ENCODE peak calls at places on chromosome 17, in seven cellular contexts. Y, L, P, A, T, B and G are unnamed samples.

GRCh38 chr17:3030096-3030495 is 33.3 kb downstream of the OR1D5 start:
- DNase-seq in T (no peak), Y (peak; percentile 20), L (no peak), P (no peak), B (no peak), A (peak; percentile 97), G (peak; percentile 84)

GRCh38 chr17:21470861-21471260 is 94.7 kb downstream of the KCNJ12 start:
- DNase-seq in L (no peak), T (no peak), B (no peak), A (no peak), P (no peak), Y (no peak), G (no peak)

GRCh38 chr17:51629232-51629631 is 368.9 kb downstream of the UTP18 start:
- DNase-seq in T (no peak), Y (no peak), P (no peak), L (no peak), A (no peak), B (no peak), G (no peak)

GRCh38 chr17:46944931-46945330 is 22.0 kb downstream of the GOSR2 start:
- DNase-seq in T (no peak), Y (no peak), B (no peak), L (no peak), P (no peak), A (no peak), G (no peak)

GRCh38 chr17:48038687-48039086 is 1.1 kb upstream of the COPZ2 start:
- DNase-seq in P (no peak), T (no peak), A (no peak), B (no peak), Y (no peak), L (no peak), G (no peak)

GRCh38 chr17:17784599-17785264 is 52.1 kb downstream of the SREBF1 start:
- DNase-seq in L (no peak), B (peak; percentile 56), A (no peak), T (peak; percentile 77), P (peak; percentile 49), Y (peak; percentile 41), G (no peak)

GRCh38 chr17:38705803-38706624 is 941 bp downstream of the MLLT6 start:
- DNase-seq in T (peak; percentile 71), A (peak; percentile 38), P (peak; percentile 59), Y (peak; percentile 79), B (peak; percentile 62), L (peak; percentile 50), G (peak; percentile 45)

GRCh38 chr17:72008236-72008874 is 112.5 kb upstream of the SOX9 start:
- DNase-seq in A (peak; percentile 11), T (no peak), L (no peak), B (no peak), P (no peak), Y (no peak), G (peak; percentile 41)

GRCh38 chr17:17716837-17717523 is 35.7 kb downstream of the RAI1 start:
- DNase-seq in A (no peak), B (no peak), P (no peak), T (no peak), Y (no peak), L (no peak), G (no peak)

GRCh38 chr17:10186771-10187425 is 11.5 kb downstream of the GAS7 start:
- DNase-seq in Y (no peak), P (no peak), L (no peak), A (no peak), B (no peak), T (no peak), G (no peak)

GRCh38 chr17:836154-836553 is 54.0 kb downstream of the MRM3 start:
- DNase-seq in Y (no peak), P (no peak), B (no peak), A (peak; percentile 21), T (peak; percentile 64), L (no peak), G (peak; percentile 27)

GRCh38 chr17:35243459-35244204 is 760 bp downstream of the SLFN5 start:
- DNase-seq in L (peak; percentile 44), B (peak; percentile 57), A (peak; percentile 65), P (peak; percentile 45), Y (peak; percentile 51), T (no peak), G (peak; percentile 83)

GRCh38 chr17:1267471-1267947 is 2.7 kb upstream of the BHLHA9 start:
- DNase-seq in Y (peak; percentile 54), T (no peak), B (peak; percentile 50), L (no peak), A (peak; percentile 22), P (peak; percentile 35), G (peak; percentile 79)

GRCh38 chr17:77462101-77462500 is 321.3 kb downstream of the SEC14L1 start:
- DNase-seq in P (no peak), L (no peak), Y (no peak), A (no peak), B (no peak), T (no peak), G (no peak)

GRCh38 chr17:1834378-1835149 is 4.8 kb downstream of the RPA1 start:
- DNase-seq in T (no peak), L (no peak), P (no peak), Y (no peak), A (no peak), B (no peak), G (no peak)

GRCh38 chr17:77100009-77100408 is 40.8 kb upstream of the SEC14L1 start:
- DNase-seq in L (no peak), A (no peak), B (peak; percentile 37), T (no peak), P (peak; percentile 33), Y (no peak), G (no peak)

GRCh38 chr17:18966831-18967624 is 15.1 kb downstream of the SLC5A10 start:
- DNase-seq in A (peak; percentile 34), Y (no peak), P (no peak), B (peak; percentile 84), L (peak; percentile 51), T (no peak), G (no peak)

GRCh38 chr17:81404557-81405165 is 9.4 kb downstream of the BAHCC1 start:
- DNase-seq in L (no peak), B (no peak), A (no peak), P (no peak), Y (no peak), T (no peak), G (no peak)
- TF ChIP-seq CTCF in L (no peak), B (no peak), A (no peak), P (no peak), Y (no peak), T (no peak), G (no peak)

DNA sequence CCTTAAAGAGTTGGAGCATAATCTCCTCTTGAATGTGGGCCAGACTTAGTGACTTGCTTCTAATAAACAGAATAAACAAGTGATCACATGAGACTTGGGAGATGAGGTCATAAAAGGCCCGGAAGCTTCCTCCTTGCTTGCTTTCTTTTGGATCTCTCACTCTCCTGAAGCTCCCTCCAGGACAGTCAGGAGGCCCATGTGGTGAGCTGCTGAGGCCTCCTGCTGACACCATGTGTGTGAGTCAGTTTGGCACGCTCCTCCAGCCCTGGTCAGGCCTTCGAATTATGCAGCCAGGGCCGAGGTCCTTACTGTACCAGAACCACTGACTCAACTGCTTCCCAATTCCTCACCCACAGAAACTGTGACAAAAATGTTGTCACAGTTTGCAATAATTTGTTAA is 53.2 kb downstream of the NDEL1 start:
- DNase-seq in Y (no peak), B (no peak), P (peak; percentile 26), L (peak; percentile 71), A (peak; percentile 96), T (no peak), G (peak; percentile 95)
- TF ChIP-seq CTCF in Y (no peak), B (no peak), P (no peak), L (no peak), A (peak; percentile 12), T (no peak), G (no peak)

GRCh38 chr17:42612013-42612412 is 2.5 kb downstream of the TUBG1 start:
- DNase-seq in T (no peak), B (no peak), P (no peak), L (no peak), A (no peak), Y (no peak), G (no peak)

GRCh38 chr17:42613699-42614295 is 4.3 kb downstream of the TUBG1 start:
- DNase-seq in A (no peak), L (no peak), P (no peak), T (no peak), Y (no peak), B (no peak), G (no peak)

GRCh38 chr17:42608692-42609181 is 437 bp downstream of the RETREG3 start:
- DNase-seq in A (no peak), P (no peak), L (peak; percentile 28), B (peak; percentile 29), T (no peak), Y (no peak), G (no peak)

GRCh38 chr17:42603318-42603717 is 5.9 kb downstream of the RETREG3 start:
- DNase-seq in T (no peak), L (no peak), B (no peak), P (no peak), A (no peak), Y (no peak), G (no peak)

DNA sequence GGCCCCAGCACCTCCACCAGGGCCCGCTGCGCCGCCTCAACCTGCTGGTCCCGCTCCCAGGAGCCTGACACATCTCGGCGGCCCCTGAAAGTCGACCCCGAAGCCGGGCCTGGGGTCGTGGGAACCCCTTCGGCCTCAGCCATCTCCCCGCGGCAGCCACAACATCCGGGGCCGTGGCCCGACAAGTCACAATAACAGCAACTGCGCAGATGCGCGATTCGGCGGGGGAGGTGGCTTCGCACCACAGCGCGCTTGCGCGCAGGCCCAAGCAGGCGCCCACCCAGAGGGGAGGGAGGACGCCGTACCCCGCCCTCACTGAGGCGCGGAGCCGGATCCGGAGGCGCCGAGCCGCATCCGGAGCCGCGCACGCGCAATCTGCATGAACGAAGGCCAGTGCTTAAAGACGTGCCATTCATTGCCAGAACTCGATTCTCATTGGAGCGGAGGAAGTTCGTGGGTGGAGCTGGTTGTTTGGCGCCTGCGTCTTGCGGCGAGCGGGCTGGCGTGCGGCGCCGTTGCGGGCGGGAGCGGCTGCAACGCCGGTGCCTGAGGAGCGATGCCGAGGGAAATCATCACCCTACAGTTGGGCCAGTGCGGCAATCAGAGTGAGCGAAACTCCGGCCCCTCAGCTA is at the start of the genes RETREG3 and TUBG1:
- DNase-seq in P (peak; percentile 99), L (peak; percentile 100), T (peak; percentile 100), B (peak; percentile 100), Y (peak; percentile 99), A (peak; percentile 99), G (peak; percentile 99)
- TF ChIP-seq CTCF in P (peak; percentile 13), L (peak; percentile 38), T (peak; percentile 23), B (peak; percentile 46), Y (peak; percentile 48), A (peak; percentile 44), G (peak; percentile 65)

DNA sequence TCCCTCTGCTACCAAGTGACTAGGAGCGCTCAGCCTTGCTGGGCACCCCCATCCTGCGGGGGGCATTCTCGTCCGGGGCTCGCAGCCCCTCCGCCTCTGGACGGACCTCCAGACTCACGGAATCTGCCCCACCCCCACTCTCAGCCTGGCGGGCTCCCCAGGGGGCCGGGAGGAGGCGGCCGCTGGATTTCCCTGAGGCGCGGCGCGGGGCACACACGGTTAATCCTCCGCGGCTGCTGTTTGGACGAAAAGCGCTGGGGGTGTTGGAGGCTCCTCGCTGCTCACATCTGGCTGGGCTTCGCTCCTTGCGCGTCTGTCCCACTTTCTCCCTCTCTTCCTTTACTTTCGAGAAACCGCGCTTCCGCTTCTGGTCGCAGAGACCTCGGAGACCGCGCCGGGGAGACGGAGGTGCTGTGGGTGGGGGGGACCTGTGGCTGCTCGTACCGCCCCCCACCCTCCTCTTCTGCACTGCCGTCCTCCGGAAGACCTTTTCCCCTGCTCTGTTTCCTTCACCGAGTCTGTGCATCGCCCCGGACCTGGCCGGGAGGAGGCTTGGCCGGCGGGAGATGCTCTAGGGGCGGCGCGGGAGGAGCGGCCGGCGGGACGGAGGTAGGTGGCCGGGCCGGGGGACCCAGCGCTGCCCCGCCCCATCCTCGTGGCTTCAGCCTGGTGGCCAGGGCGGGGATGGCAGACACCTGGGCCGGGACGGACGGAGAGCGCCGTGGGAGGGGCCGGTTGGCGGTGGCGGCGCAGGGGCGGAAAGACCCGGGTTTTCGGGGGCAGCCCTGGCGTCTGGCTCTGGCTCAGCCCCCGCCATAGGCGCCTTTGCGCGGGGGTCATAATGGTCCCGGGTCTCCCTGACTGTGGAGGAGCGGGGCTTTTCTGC is at the start of gene C1QTNF1:
- DNase-seq in B (peak; percentile 86), A (peak; percentile 75), T (peak; percentile 84), Y (peak; percentile 80), P (peak; percentile 61), L (peak; percentile 75), G (peak; percentile 62)
- TF ChIP-seq CTCF in B (peak; percentile 54), A (no peak), T (peak; percentile 60), Y (peak; percentile 56), P (no peak), L (peak; percentile 20), G (peak; percentile 36)